ENCODE peak calls at places on chromosomes 16 and 17, in nine cellular contexts. V, Z, Y, R, X, B, U, K and T are unnamed samples.

GRCh38 chr16:1035066-1035415 is 37.5 kb upstream of the SSTR5 start:
- DNase-seq in V (peak), Z (no peak), Y (no peak), R (no peak), X (no peak), B (no peak), U (no peak), K (no peak), T (no peak)

GRCh38 chr17:79216826-79217225 is 142.2 kb downstream of the ENGASE start:
- DNase-seq in V (no peak), Z (no peak), Y (no peak), R (no peak), X (no peak), B (no peak), U (no peak), K (no peak), T (no peak)

GRCh38 chr17:74444406-74444805 is 12.5 kb downstream of the GPRC5C start:
- DNase-seq in V (no peak), Z (no peak), Y (no peak), R (no peak), X (peak), B (no peak), U (no peak), K (no peak), T (peak)

GRCh38 chr17:540632-541031 is 174.0 kb downstream of the VPS53 start:
- DNase-seq in V (no peak), Z (no peak), Y (no peak), R (no peak), X (no peak), B (no peak), U (no peak), K (no peak), T (no peak)

GRCh38 chr17:37399404-37399803 is 7.2 kb downstream of the ACACA start:
- DNase-seq in V (no peak), Z (no peak), Y (no peak), R (no peak), X (no peak), B (no peak), U (no peak), K (no peak), T (no peak)

GRCh38 chr16:66399930-66400329 is 27.2 kb upstream of the BEAN1 start:
- DNase-seq in V (no peak), Z (no peak), Y (no peak), R (peak), X (no peak), B (no peak), U (no peak), K (no peak), T (no peak)

GRCh38 chr17:82871056-82871775 is 31.4 kb upstream of the ZNF750 start:
- DNase-seq in V (no peak), Z (peak), Y (no peak), R (no peak), X (no peak), B (no peak), U (no peak), K (no peak), T (no peak)

GRCh38 chr16:70250748-70251650 is 741 bp downstream of the EXOSC6 start:
- DNase-seq in V (peak), Z (no peak), Y (peak), R (peak), X (no peak), B (peak), U (no peak), K (no peak), T (peak)

GRCh38 chr16:57834936-57835335 is 32.6 kb upstream of the KIFC3 start:
- DNase-seq in V (no peak), Z (no peak), Y (no peak), R (no peak), X (no peak), B (peak), U (no peak), K (no peak), T (no peak)

GRCh38 chr17:35799942-35800341 is 4.5 kb upstream of the MMP28 start:
- DNase-seq in V (no peak), Z (no peak), Y (peak), R (peak), X (peak), B (peak), U (no peak), K (no peak), T (no peak)

GRCh38 chr17:82301300-82301915 is 16.0 kb downstream of the CD7 start:
- DNase-seq in V (no peak), Z (no peak), Y (no peak), R (peak), X (peak), B (no peak), U (no peak), K (no peak), T (no peak)

GRCh38 chr16:4293822-4294457 is 21.1 kb upstream of the TFAP4 start:
- DNase-seq in V (peak), Z (no peak), Y (no peak), R (peak), X (peak), B (peak), U (no peak), K (peak), T (peak)

GRCh38 chr17:34125010-34125409 is 130.1 kb upstream of the CCL2 start:
- DNase-seq in V (no peak), Z (no peak), Y (no peak), R (no peak), X (no peak), B (no peak), U (no peak), K (no peak), T (no peak)

GRCh38 chr17:44269118-44269794 is 1.3 kb upstream of the SLC4A1 start:
- DNase-seq in V (no peak), Z (no peak), Y (no peak), R (peak), X (no peak), B (no peak), U (no peak), K (peak), T (no peak)

GRCh38 chr17:12665263-12666210 is at the start of gene MYOCD:
- DNase-seq in V (peak), Z (no peak), Y (peak), R (peak), X (peak), B (peak), U (no peak), K (no peak), T (peak)

GRCh38 chr17:49762148-49762941 is 1.6 kb downstream of the FAM117A start:
- DNase-seq in V (no peak), Z (no peak), Y (no peak), R (no peak), X (no peak), B (no peak), U (no peak), K (no peak), T (no peak)

GRCh38 chr16:88468289-88469129 is 15.4 kb downstream of the ZFPM1 start:
- DNase-seq in V (no peak), Z (no peak), Y (no peak), R (peak), X (no peak), B (peak), U (no peak), K (peak), T (no peak)

GRCh38 chr17:55513885-55514590 is 2.8 kb upstream of the SMIM36 start:
- DNase-seq in V (no peak), Z (peak), Y (peak), R (peak), X (peak), B (peak), U (peak), K (peak), T (no peak)

GRCh38 chr17:79622201-79622601 is 11.3 kb upstream of the RBFOX3 start:
- DNase-seq in V (no peak), Z (no peak), Y (peak), R (peak), X (peak), B (no peak), U (peak), K (no peak), T (no peak)

GRCh38 chr16:31110106-31111034 is 2.2 kb downstream of the BCKDK start:
- DNase-seq in V (no peak), Z (no peak), Y (no peak), R (no peak), X (no peak), B (no peak), U (no peak), K (no peak), T (no peak)

GRCh38 chr16:11380836-11381235 is 35.6 kb downstream of the RMI2 start:
- DNase-seq in V (no peak), Z (no peak), Y (no peak), R (no peak), X (peak), B (no peak), U (no peak), K (no peak), T (no peak)

GRCh38 chr17:4691686-4692085 is 12.3 kb downstream of the PELP1 start:
- DNase-seq in V (no peak), Z (no peak), Y (no peak), R (no peak), X (no peak), B (no peak), U (no peak), K (no peak), T (no peak)

GRCh38 chr16:70676571-70677498 is 9.0 kb downstream of the MTSS2 start:
- DNase-seq in V (peak), Z (no peak), Y (no peak), R (peak), X (peak), B (no peak), U (no peak), K (no peak), T (no peak)

GRCh38 chr17:29214215-29215146 is 32.2 kb upstream of the CRYBA1 start:
- DNase-seq in V (no peak), Z (no peak), Y (no peak), R (no peak), X (no peak), B (no peak), U (no peak), K (no peak), T (no peak)

GRCh38 chr17:82295472-82295814 is 21.9 kb upstream of the CSNK1D start:
- DNase-seq in V (no peak), Z (no peak), Y (no peak), R (no peak), X (no peak), B (no peak), U (no peak), K (no peak), T (no peak)

GRCh38 chr16:75099738-75100615 is 16.6 kb downstream of the LDHD start:
- DNase-seq in V (no peak), Z (no peak), Y (no peak), R (peak), X (no peak), B (no peak), U (no peak), K (no peak), T (no peak)

GRCh38 chr16:8885674-8886592 is 3.8 kb downstream of the LITAFD start:
- DNase-seq in V (no peak), Z (no peak), Y (peak), R (peak), X (no peak), B (no peak), U (peak), K (no peak), T (no peak)

GRCh38 chr16:3837851-3838564 is 42.5 kb downstream of the CREBBP start:
- DNase-seq in V (no peak), Z (no peak), Y (no peak), R (no peak), X (no peak), B (no peak), U (no peak), K (no peak), T (no peak)

GRCh38 chr17:64941761-64942160 is 22.5 kb upstream of the LRRC37A3 start:
- DNase-seq in V (no peak), Z (no peak), Y (no peak), R (no peak), X (no peak), B (no peak), U (no peak), K (no peak), T (no peak)

GRCh38 chr16:15427648-15428239 is 6.6 kb upstream of the BMERB1 start:
- DNase-seq in V (peak), Z (no peak), Y (peak), R (peak), X (peak), B (peak), U (peak), K (peak), T (peak)

GRCh38 chr16:21101631-21102420 is 48.8 kb downstream of the DNAH3 start:
- DNase-seq in V (no peak), Z (no peak), Y (peak), R (peak), X (no peak), B (peak), U (no peak), K (no peak), T (peak)

GRCh38 chr16:50841081-50841886 is 99.4 kb downstream of the CYLD start:
- DNase-seq in V (peak), Z (no peak), Y (no peak), R (no peak), X (no peak), B (no peak), U (no peak), K (peak), T (no peak)

GRCh38 chr17:38559880-38560230 is 45.9 kb downstream of the SRCIN1 start:
- DNase-seq in V (no peak), Z (no peak), Y (no peak), R (no peak), X (no peak), B (no peak), U (no peak), K (no peak), T (no peak)

GRCh38 chr16:29021471-29021870 is 36.6 kb downstream of the LAT start:
- DNase-seq in V (no peak), Z (no peak), Y (no peak), R (no peak), X (no peak), B (no peak), U (no peak), K (no peak), T (no peak)

GRCh38 chr17:7951143-7951792 is 19.3 kb downstream of the CNTROB start:
- DNase-seq in V (no peak), Z (peak), Y (no peak), R (no peak), X (no peak), B (no peak), U (no peak), K (no peak), T (no peak)

GRCh38 chr16:11143741-11144035 is 112.3 kb downstream of the SOCS1 start:
- DNase-seq in V (no peak), Z (no peak), Y (no peak), R (no peak), X (no peak), B (no peak), U (no peak), K (no peak), T (no peak)

GRCh38 chr17:48571024-48571818 is 6.9 kb downstream of the HOXB4 start:
- DNase-seq in V (no peak), Z (no peak), Y (no peak), R (no peak), X (no peak), B (no peak), U (no peak), K (no peak), T (no peak)

GRCh38 chr17:48568499-48569259 is 9.5 kb downstream of the HOXB4 start:
- DNase-seq in V (no peak), Z (no peak), Y (no peak), R (no peak), X (no peak), B (no peak), U (no peak), K (no peak), T (no peak)

GRCh38 chr17:48567646-48568354 is 10.3 kb downstream of the HOXB4 start:
- DNase-seq in V (no peak), Z (no peak), Y (no peak), R (no peak), X (no peak), B (no peak), U (no peak), K (no peak), T (no peak)

GRCh38 chr17:48570325-48571023 is 7.7 kb downstream of the HOXB4 start:
- DNase-seq in V (peak), Z (no peak), Y (no peak), R (no peak), X (no peak), B (no peak), U (no peak), K (peak), T (no peak)

DNA sequence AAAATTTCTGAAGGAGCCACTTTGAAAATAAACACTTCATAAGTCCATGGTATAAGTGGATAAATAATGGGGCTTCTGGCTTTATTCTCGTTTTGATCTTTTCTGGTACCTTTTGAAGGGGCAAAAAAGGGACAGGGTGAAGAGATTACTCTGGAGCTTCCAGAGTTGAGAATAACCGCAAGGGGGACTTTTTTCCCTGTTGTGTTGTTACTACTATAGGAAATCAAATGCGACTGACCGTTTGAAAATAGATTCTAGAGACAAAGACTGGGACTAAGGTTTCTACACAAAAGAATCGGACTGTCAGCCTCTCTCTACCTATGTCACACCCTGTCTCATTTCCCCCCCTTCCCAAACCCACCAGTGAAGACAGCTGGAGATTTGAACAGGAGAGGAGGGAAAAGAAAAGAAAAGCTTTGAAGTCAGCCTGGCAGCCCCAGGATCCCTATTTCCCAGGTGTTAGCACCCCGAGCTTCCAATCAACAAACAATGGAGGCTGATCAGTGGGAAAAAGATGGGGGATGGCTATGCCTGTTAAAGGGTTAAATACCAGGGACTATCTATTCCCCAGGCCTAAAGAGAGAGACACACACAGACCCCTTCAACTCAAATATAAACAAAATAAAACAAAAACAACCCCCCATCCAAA is 8.3 kb downstream of the HOXB4 start:
- DNase-seq in V (no peak), Z (no peak), Y (no peak), R (no peak), X (no peak), B (no peak), U (no peak), K (no peak), T (no peak)
- TF ChIP-seq CTCF in V (no peak), Z (no peak), Y (peak), R (peak), X (no peak), B (no peak), U (no peak), K (no peak), T (no peak)

GRCh38 chr17:2724783-2725164 is 13.2 kb upstream of the CLUH start:
- DNase-seq in V (peak), Z (no peak), Y (peak), R (no peak), X (no peak), B (peak), U (no peak), K (peak), T (no peak)
- TF ChIP-seq EP300 in V (no peak), Z (no peak), Y (no peak), R (no peak), X (no peak), B (no peak), U (no peak), K (no peak), T (no peak)

DNA sequence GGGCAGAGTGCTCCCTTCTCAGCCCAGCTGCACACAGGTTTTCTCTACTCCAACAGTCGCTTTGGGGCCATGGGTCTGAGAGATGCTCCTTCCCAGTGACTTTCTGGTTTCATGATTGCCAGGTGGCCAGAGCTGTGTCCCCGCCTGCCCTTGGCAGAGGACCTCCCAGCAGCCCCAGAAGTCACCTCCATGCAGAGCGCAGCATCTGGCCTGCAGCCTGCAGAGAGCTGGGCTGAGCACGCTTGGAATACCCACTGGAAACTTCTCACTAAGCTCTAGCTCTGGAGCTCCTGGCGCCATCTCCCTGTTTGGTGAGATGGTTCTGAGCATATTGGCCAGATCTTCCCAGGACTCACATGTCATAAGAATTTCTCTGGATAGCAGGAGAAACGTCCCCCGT is 73.0 kb upstream of the CIBAR2 start:
- DNase-seq in V (no peak), Z (no peak), Y (no peak), R (no peak), X (no peak), B (no peak), U (no peak), K (no peak), T (no peak)
- H3K27ac ChIP-seq in V (no peak), Z (no peak), Y (no peak), R (no peak), X (no peak), B (no peak), U (no peak), K (no peak), T (no peak)

GRCh38 chr17:15048381-15048780 is 216.7 kb downstream of the PMP22 start:
- DNase-seq in V (no peak), Z (no peak), Y (no peak), R (no peak), X (no peak), B (no peak), U (no peak), K (no peak), T (no peak)
- TF ChIP-seq CTCF in V (no peak), Z (no peak), Y (no peak), R (no peak), X (no peak), B (no peak), U (no peak), K (no peak), T (no peak)

GRCh38 chr17:59754547-59754946 is 47.1 kb downstream of the VMP1 start:
- DNase-seq in V (no peak), Z (no peak), Y (no peak), R (no peak), X (no peak), B (peak), U (no peak), K (peak), T (no peak)

GRCh38 chr17:59752446-59752845 is 45.0 kb downstream of the VMP1 start:
- DNase-seq in V (no peak), Z (no peak), Y (no peak), R (no peak), X (no peak), B (no peak), U (no peak), K (no peak), T (no peak)

GRCh38 chr17:59751955-59752413 is 44.5 kb downstream of the VMP1 start:
- DNase-seq in V (no peak), Z (no peak), Y (no peak), R (no peak), X (no peak), B (no peak), U (no peak), K (no peak), T (no peak)

GRCh38 chr17:59752922-59753321 is 45.5 kb downstream of the VMP1 start:
- DNase-seq in V (no peak), Z (no peak), Y (no peak), R (no peak), X (no peak), B (no peak), U (no peak), K (no peak), T (no peak)

DNA sequence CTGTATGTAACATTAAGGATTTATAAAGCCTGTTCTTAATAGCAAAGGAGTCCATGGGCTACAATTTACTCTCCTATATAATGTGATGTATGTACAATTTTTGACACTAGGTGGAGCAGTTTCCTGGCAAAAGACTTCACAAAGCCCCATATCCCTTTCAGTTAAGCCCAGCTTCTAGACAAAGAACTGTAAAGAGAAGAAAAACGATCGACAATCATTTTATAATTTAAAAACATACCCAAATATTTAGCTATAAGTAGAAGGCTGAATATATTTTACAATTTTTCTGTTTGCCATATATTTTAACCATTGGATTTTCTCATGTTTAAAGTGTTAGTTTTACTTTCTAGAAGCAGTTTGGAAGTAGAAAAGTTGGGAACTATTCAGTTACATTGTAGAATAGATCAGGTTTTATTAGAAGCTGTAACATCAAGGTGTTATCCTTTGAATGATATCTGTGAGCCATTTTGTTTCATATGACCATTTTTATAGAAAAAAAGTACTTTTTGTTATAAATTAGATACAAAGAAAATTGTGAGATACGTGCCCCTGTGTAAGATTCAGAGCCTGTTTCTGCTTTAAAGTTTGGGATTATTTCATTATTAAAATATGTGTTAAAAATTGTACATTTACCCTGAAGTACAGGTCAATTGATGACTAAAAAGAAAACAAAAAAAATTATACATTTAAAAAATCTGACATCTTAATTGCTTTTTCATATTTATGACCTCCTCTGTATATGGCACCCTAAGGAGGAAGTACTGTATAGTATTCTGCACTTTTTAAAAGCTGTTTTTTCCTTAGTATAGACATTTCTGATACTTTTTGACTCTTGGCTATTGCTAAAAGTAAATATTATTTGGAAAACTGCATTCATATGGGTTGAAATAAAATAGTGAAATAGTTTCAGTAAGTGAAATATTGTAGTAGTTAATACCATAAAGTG is 46.3 kb downstream of the VMP1 start:
- DNase-seq in V (no peak), Z (peak), Y (no peak), R (peak), X (no peak), B (peak), U (no peak), K (peak), T (no peak)
- TF ChIP-seq EP300 in V (no peak), Z (no peak), Y (no peak), R (no peak), X (no peak), B (no peak), U (no peak), K (peak), T (no peak)

GRCh38 chr17:63434951-63435571 is 11.0 kb downstream of the CYB561 start:
- DNase-seq in V (no peak), Z (no peak), Y (peak), R (peak), X (peak), B (peak), U (no peak), K (no peak), T (no peak)
- H3K27ac ChIP-seq in V (peak), Z (no peak), Y (peak), R (peak), X (peak), B (peak), U (peak), K (peak), T (no peak)